ENCODE peak calls at places on chromosome 19, in eight cellular contexts. X, T, I, F, Y, W, B and U are unnamed samples.
A peak's percentile ranks its signal among the peaks of the same experiment; 100 is the strongest.

GRCh38 chr19:50327013-50327412 is 2.2 kb downstream of the KCNC3 start:
- DNase-seq in X (no peak), T (no peak), I (peak; percentile 20), F (no peak), Y (no peak), W (no peak), B (no peak), U (peak; percentile 21)

GRCh38 chr19:6737873-6738725 is 719 bp upstream of the GPR108 start:
- DNase-seq in X (peak; percentile 96), T (peak; percentile 99), I (peak; percentile 79), F (peak; percentile 88), Y (peak; percentile 42), W (peak; percentile 51), B (peak; percentile 12), U (peak; percentile 82)

GRCh38 chr19:8308891-8309291 is 733 bp upstream of the CD320 start:
- DNase-seq in X (peak; percentile 9), T (peak; percentile 10), I (no peak), F (no peak), Y (no peak), W (no peak), B (no peak), U (no peak)

GRCh38 chr19:42042455-42043170 is 27.4 kb downstream of the GRIK5 start:
- DNase-seq in X (no peak), T (no peak), I (no peak), F (no peak), Y (no peak), W (no peak), B (no peak), U (no peak)

GRCh38 chr19:12995596-12996541 is 594 bp downstream of the NFIX start:
- DNase-seq in X (no peak), T (peak; percentile 59), I (peak; percentile 89), F (no peak), Y (no peak), W (no peak), B (no peak), U (peak; percentile 83)

GRCh38 chr19:53908106-53908932 is 759 bp upstream of the CACNG7 start:
- DNase-seq in X (no peak), T (no peak), I (peak; percentile 75), F (peak; percentile 30), Y (no peak), W (peak; percentile 13), B (no peak), U (peak; percentile 84)

GRCh38 chr19:290539-291521 is at the start of gene PLPP2:
- DNase-seq in X (no peak), T (peak; percentile 52), I (no peak), F (no peak), Y (no peak), W (no peak), B (no peak), U (no peak)

GRCh38 chr19:32458500-32459123 is 53.0 kb downstream of the DPY19L3 start:
- DNase-seq in X (no peak), T (no peak), I (peak; percentile 42), F (peak; percentile 5), Y (no peak), W (no peak), B (no peak), U (no peak)

GRCh38 chr19:29690842-29691241 is 24.2 kb downstream of the C19orf12 start:
- DNase-seq in X (no peak), T (no peak), I (peak; percentile 65), F (peak; percentile 41), Y (no peak), W (no peak), B (no peak), U (no peak)

GRCh38 chr19:49425922-49426592 is 869 bp downstream of the GFY start:
- DNase-seq in X (no peak), T (no peak), I (no peak), F (no peak), Y (no peak), W (no peak), B (no peak), U (peak; percentile 37)

GRCh38 chr19:31459430-31459829 is 110.2 kb upstream of the TSHZ3 start:
- DNase-seq in X (no peak), T (no peak), I (no peak), F (no peak), Y (no peak), W (no peak), B (no peak), U (no peak)

GRCh38 chr19:29479941-29480340 is 45.9 kb upstream of the VSTM2B start:
- DNase-seq in X (no peak), T (no peak), I (no peak), F (no peak), Y (no peak), W (no peak), B (no peak), U (no peak)

GRCh38 chr19:28905996-28906395 is 307.0 kb downstream of the UQCRFS1 start:
- DNase-seq in X (no peak), T (no peak), I (no peak), F (peak; percentile 68), Y (no peak), W (peak; percentile 1), B (peak; percentile 40), U (no peak)

DNA sequence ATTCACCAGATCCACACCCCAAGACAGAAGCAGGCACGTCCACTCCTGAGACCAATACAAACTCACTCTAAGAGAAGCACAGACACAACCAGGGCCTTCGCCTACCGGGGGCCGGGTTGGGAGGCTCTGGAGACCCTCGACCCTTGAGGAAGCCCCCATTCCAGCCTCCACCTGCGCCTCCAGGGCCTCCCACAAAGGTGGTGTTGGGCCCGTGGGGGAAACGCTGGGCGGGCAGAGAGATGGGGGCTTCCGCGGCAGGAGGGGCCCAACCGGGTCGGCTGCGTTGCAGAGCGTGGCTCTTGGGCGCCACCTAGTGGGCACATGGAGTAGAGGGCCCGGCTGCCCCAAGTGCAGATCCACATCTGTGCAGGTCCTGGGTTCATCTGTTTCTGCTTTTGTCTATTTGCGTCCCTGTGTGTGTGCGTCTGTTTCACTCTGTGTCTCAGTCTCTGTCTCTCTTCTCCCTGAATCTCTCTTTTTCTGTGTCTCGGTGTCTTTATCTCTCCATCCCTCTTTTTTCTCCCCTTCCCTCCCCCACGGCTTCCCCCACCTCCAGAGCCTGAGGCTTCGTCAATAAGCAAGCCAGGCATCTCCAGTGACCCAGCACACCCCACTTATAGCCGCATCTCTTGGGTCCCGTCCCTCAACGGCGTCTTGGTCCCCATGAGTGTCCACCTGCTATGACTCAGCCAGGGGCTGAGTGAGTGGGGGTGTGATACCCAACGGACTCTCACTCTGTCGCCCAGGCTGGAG is 10.5 kb upstream of the TINCR start:
- DNase-seq in X (no peak), T (peak; percentile 64), I (peak; percentile 90), F (peak; percentile 16), Y (no peak), W (peak; percentile 13), B (no peak), U (peak; percentile 92)
- TF ChIP-seq CTCF in X (peak; percentile 92), T (peak; percentile 84), I (peak; percentile 97), F (peak; percentile 98), Y (peak; percentile 99), W (peak; percentile 98), B (peak; percentile 97), U (peak; percentile 96)

DNA sequence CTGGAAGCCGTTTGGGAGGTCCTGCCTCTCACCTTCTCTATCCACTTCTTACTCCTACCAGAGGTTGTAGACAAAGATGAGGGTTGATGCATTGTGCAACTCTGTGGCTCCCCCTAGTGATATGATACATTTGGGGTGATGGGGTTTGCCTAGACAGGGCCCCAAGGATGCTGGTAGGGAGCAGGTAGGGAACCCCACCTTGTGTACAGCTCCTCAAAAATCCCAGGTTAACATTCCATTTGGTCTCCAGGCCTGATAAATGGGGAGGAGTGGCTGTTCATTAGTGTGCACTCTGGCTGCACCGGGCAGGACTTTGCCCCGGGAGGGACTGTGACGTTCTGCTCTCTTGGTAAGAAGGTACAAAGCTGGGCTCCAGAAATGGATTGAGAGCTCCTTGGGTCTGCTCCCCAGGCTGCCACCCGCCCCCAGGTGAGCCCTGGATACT is 19.2 kb downstream of the SIGLEC8 start:
- DNase-seq in X (no peak), T (no peak), I (peak; percentile 59), F (no peak), Y (no peak), W (no peak), B (no peak), U (peak; percentile 51)
- TF ChIP-seq CTCF in X (peak; percentile 30), T (no peak), I (peak; percentile 47), F (no peak), Y (peak; percentile 50), W (peak; percentile 31), B (peak; percentile 6), U (peak; percentile 75)

GRCh38 chr19:45901432-45901903 is 945 bp downstream of the MYPOP start:
- DNase-seq in X (no peak), T (peak; percentile 68), I (peak; percentile 61), F (no peak), Y (no peak), W (no peak), B (no peak), U (no peak)

GRCh38 chr19:45905016-45905415 is 2.6 kb upstream of the MYPOP start:
- DNase-seq in X (no peak), T (no peak), I (no peak), F (no peak), Y (no peak), W (no peak), B (no peak), U (no peak)

GRCh38 chr19:45901912-45902650 is at the start of gene MYPOP:
- DNase-seq in X (no peak), T (peak; percentile 38), I (peak; percentile 58), F (no peak), Y (no peak), W (no peak), B (no peak), U (peak; percentile 61)

GRCh38 chr19:45900661-45901431 is 1.6 kb downstream of the MYPOP start:
- DNase-seq in X (no peak), T (no peak), I (no peak), F (no peak), Y (no peak), W (no peak), B (no peak), U (no peak)

GRCh38 chr19:45902651-45903625 is 525 bp upstream of the MYPOP start:
- DNase-seq in X (peak; percentile 91), T (peak; percentile 98), I (peak; percentile 100), F (peak; percentile 94), Y (peak; percentile 80), W (peak; percentile 93), B (peak; percentile 42), U (peak; percentile 100)
- TF ChIP-seq CTCF in X (no peak), T (no peak), I (no peak), F (no peak), Y (no peak), W (no peak), B (no peak), U (no peak)

GRCh38 chr19:17726136-17726741 is 7.0 kb downstream of the MAP1S start:
- DNase-seq in X (no peak), T (no peak), I (no peak), F (no peak), Y (no peak), W (no peak), B (no peak), U (no peak)
- TF ChIP-seq CTCF in X (no peak), T (no peak), I (no peak), F (no peak), Y (no peak), W (no peak), B (no peak), U (no peak)